ENCODE peak calls at places on chromosomes 1 and 21, in five cellular contexts. Q is pancreas; R is activated CD8-positive, alpha-beta memory T cell treated with anti-CD3 and anti-CD28 coated beads, Interleukin-2, amount 50 U/mL, for 4 hours; C is stimulated activated CD4-positive, alpha-beta T cell treated with anti-CD3 and anti-CD28 coated beads, Interleukin-15, amount 100 ng/mL, for 24 hours; M is stimulated activated CD8-positive, alpha-beta memory T cell treated with anti-CD3 and anti-CD28 coated beads, Interleukin-15, amount 100 ng/mL, for 1 hour. A is an unnamed sample.

GRCh38 chr1:109466440-109467300 is at the start of gene SYPL2:
- DNase-seq in Q (peak), R (peak), C (peak), M (no peak), A (peak)

GRCh38 chr1:179142889-179143299 is 61.0 kb downstream of the TOR3A start:
- DNase-seq in Q (no peak), R (no peak), C (no peak), M (no peak), A (no peak)

GRCh38 chr1:53369761-53370160 is 41.9 kb upstream of the LRP8 start:
- DNase-seq in Q (no peak), R (peak), C (no peak), M (no peak), A (no peak)

GRCh38 chr21:42135386-42136040 is 64.4 kb downstream of the UMODL1 start:
- DNase-seq in Q (no peak), R (no peak), C (no peak), M (no peak), A (no peak)

GRCh38 chr1:70902211-70902610 is 145.4 kb downstream of the PTGER3 start:
- DNase-seq in Q (no peak), R (no peak), C (no peak), M (no peak), A (no peak)

GRCh38 chr1:188350104-188350503 is 1521.4 kb downstream of the PLA2G4A start:
- DNase-seq in Q (no peak), R (no peak), C (no peak), M (no peak), A (no peak)

GRCh38 chr1:31674626-31675025 is 29.2 kb downstream of the COL16A1 start:
- DNase-seq in Q (no peak), R (no peak), C (no peak), M (no peak), A (no peak)

GRCh38 chr1:1120096-1120495 is 4.2 kb upstream of the C1orf159 start:
- DNase-seq in Q (no peak), R (peak), C (no peak), M (no peak), A (no peak)

GRCh38 chr1:101995984-101996731 is 568 bp downstream of the OLFM3 start:
- DNase-seq in Q (no peak), R (no peak), C (no peak), M (no peak), A (no peak)

GRCh38 chr1:150213170-150214098 is 22.5 kb downstream of the ANP32E start:
- DNase-seq in Q (peak), R (peak), C (peak), M (peak), A (peak)

GRCh38 chr21:37762606-37763005 is 153.7 kb downstream of the KCNJ6 start:
- DNase-seq in Q (no peak), R (no peak), C (no peak), M (no peak), A (no peak)

GRCh38 chr1:155759966-155760630 is 71.2 kb downstream of the DAP3 start:
- DNase-seq in Q (no peak), R (no peak), C (no peak), M (no peak), A (no peak)

GRCh38 chr1:24555591-24556413 is at the start of gene NCMAP:
- DNase-seq in Q (peak), R (peak), C (peak), M (peak), A (peak)

GRCh38 chr1:20280399-20280798 is 10.3 kb upstream of the VWA5B1 start:
- DNase-seq in Q (no peak), R (no peak), C (no peak), M (no peak), A (no peak)

GRCh38 chr1:198132060-198132781 is 24.6 kb upstream of the NEK7 start:
- DNase-seq in Q (no peak), R (no peak), C (no peak), M (no peak), A (no peak)

GRCh38 chr1:102234753-102235359 is 238.1 kb upstream of the OLFM3 start:
- DNase-seq in Q (no peak), R (no peak), C (no peak), M (no peak), A (no peak)

A was measured in activated naive CD4-positive, alpha-beta T cell treated with anti-CD3 and anti-CD28 coated beads, Interleukin-2, amount 50 U/mL, for 16 hours.